ENCODE peak calls at places on chromosomes 1 and 21, in five cellular contexts. Y is pancreas, N is AG04450, B is uterus, O is spleen. Z is an unnamed sample. For H3K9me3, the result is how much of the 10 kb centered on the place peaks cover.

GRCh38 chr1:111219466-111220286 is 7.8 kb upstream of the CHI3L2 start:
- DNase-seq in O (peak), Y (no peak), N (no peak), B (no peak), Z (no peak)

GRCh38 chr1:15797614-15798390 is 9.6 kb downstream of the UQCRHL start:
- DNase-seq in B (no peak), Y (no peak), N (no peak), O (no peak), Z (no peak)

GRCh38 chr1:213983589-213984386 is 4.0 kb upstream of the PROX1 start:
- DNase-seq in N (no peak), Y (no peak), B (no peak), O (no peak), Z (peak)

GRCh38 chr1:62717483-62717882 is 29.3 kb upstream of the DOCK7 start:
- DNase-seq in Y (no peak), B (no peak), N (no peak), O (no peak), Z (no peak)

GRCh38 chr1:160068231-160068630 is 1.7 kb downstream of the KCNJ10 start:
- DNase-seq in O (no peak), B (no peak), Y (no peak), N (no peak), Z (no peak)

GRCh38 chr1:6143392-6143791 is 36.7 kb downstream of the CHD5 start:
- DNase-seq in Y (no peak), O (no peak), B (no peak), N (no peak), Z (no peak)

GRCh38 chr1:33181906-33182305 is at the start of gene TRIM62:
- DNase-seq in Y (peak), O (peak), B (peak), N (peak), Z (peak)

GRCh38 chr21:39467746-39468145 is 16.0 kb downstream of the SH3BGR start:
- DNase-seq in O (no peak), N (no peak), B (no peak), Y (no peak), Z (no peak)

GRCh38 chr1:223708001-223708359 is 4.4 kb upstream of the CAPN2 start:
- DNase-seq in Y (no peak), O (no peak), N (no peak), B (no peak), Z (no peak)

GRCh38 chr1:29516063-29516820 is 279.9 kb downstream of the PTPRU start:
- DNase-seq in O (no peak), N (no peak), Y (no peak), B (no peak), Z (no peak)

GRCh38 chr1:110607663-110608230 is 1.6 kb upstream of the KCNA2 start:
- DNase-seq in B (no peak), Y (no peak), N (no peak), O (no peak), Z (no peak)

GRCh38 chr1:59214764-59215208 is 82.1 kb upstream of the FGGY start:
- DNase-seq in B (no peak), N (peak), Y (peak), O (no peak), Z (no peak)

GRCh38 chr1:5990913-5991783 is 1.1 kb downstream of the NPHP4 start:
- DNase-seq in O (peak), Y (peak), N (no peak), B (peak), Z (peak)

GRCh38 chr1:166082601-166083000 is 84.2 kb downstream of the FAM78B start:
- DNase-seq in B (no peak), N (no peak), O (no peak), Y (no peak), Z (no peak)

GRCh38 chr1:54485417-54485816 is 62.6 kb upstream of the ACOT11 start:
- DNase-seq in N (no peak), Y (no peak), O (no peak), B (peak), Z (no peak)

GRCh38 chr1:193104496-193104905 is 713 bp downstream of the GLRX2 start:
- DNase-seq in B (peak), N (no peak), O (peak), Y (peak), Z (peak)

GRCh38 chr1:95386915-95387314 is 152.9 kb downstream of the RWDD3 start:
- DNase-seq in B (no peak), O (no peak), N (no peak), Y (no peak), Z (no peak)

GRCh38 chr1:206672844-206673758 is 11.6 kb upstream of the MAPKAPK2 start:
- DNase-seq in Y (no peak), O (no peak), B (no peak), N (no peak), Z (no peak)

GRCh38 chr1:85894651-85895050 is 186.4 kb upstream of the ZNHIT6 start:
- DNase-seq in O (no peak), N (peak), Y (peak), B (no peak), Z (peak)
- TF ChIP-seq CTCF in O (no peak), N (peak), Y (no peak), B (no peak), Z (no peak)

GRCh38 chr1:68293122-68293521 is 60.8 kb upstream of the WLS start:
- DNase-seq in B (no peak), Y (no peak), O (no peak), N (no peak), Z (no peak)
- H3K27ac ChIP-seq in B (no peak), Y (no peak), O (peak), N (no peak), Z (no peak)

DNA sequence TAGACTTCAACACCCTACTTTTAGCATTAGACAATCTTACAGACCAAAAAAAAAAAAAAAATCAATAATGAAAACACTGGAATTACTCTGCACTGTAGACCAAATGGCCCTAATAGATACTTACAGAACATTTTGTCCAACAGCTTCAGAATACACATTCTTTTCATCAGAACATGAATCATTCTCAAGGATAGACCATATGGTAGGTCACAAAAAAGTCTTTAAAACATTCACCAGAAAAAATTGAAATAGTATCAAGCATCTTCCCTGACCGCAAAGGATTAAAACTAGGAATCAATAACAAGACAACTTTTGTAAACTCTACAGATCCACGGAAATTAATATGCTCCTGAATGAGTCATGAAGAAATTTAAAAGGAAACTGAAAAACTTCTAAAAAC is 22.5 kb downstream of the ZNF670 start:
- DNase-seq in Y (no peak), N (no peak), O (no peak), B (no peak), Z (no peak)
- H3K9me3 ChIP-seq in Y (under half), N (under half), O (half or more), B (under half), Z (under half)

DNA sequence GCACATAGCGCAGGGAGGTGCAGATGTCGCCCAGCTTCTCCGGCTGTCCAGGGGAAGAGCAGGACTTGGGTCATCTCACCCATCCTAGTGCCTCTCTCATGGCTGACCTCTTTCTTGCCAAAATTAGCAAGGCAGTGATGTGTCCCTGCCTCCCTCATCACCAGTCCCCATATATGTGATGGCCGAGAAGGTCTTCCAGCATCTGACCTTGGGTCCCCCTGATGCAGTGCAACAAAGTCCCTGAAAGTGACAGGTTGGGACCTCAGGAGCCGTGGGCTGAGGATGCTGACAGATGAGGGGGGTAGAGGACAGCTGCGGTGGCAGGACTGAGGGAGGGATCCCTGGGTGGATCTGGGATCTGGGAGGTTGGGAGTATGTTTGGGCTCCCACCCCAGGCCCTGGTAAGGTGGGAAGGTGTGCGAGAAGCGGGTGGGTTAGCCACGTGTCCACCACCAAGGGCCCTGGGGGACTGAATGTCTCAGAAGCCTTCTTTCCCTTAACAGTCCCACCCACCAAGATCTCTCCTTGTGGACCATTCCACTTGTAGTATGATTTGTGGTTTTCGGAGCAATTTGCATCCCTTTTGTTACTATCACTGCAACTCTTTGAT is 109.7 kb downstream of the SYT2 start:
- DNase-seq in B (no peak), N (no peak), Y (no peak), O (peak), Z (no peak)
- TF ChIP-seq CTCF in B (no peak), N (no peak), Y (no peak), O (no peak), Z (no peak)

GRCh38 chr1:224872832-224873644 is 56.4 kb upstream of the DNAH14 start:
- DNase-seq in O (no peak), Y (no peak), B (no peak), N (no peak), Z (no peak)
- H3K27ac ChIP-seq in O (no peak), Y (peak), B (no peak), N (no peak), Z (no peak)

GRCh38 chr21:24014381-24014780 is 1592.9 kb downstream of the MRPL39 start:
- DNase-seq in Y (no peak), B (no peak), O (no peak), N (no peak), Z (no peak)
- H3K9me3 ChIP-seq in Y (under half), B (under half), O (under half), N (under half), Z (under half)

DNA sequence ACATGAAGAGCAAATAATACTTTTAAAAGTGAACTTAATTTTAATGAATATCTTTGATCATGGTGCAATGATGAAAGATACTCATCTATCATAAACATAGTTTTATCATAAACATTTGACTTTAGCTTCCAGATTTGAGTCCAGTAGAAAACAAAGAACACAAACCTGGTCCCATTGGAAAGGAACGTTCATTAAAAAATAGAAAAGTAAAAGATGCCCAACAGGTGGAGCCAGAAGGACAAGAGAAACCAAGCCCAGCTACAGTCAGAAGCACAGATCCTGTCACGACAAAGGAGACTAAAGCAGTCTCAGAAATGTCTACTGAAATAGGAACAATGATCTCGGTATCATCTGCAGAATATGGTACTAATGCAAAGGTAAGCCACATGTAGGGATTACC is 55.6 kb upstream of the MYOCOS start:
- DNase-seq in Y (no peak), O (no peak), N (no peak), B (no peak), Z (no peak)
- TF ChIP-seq CTCF in Y (no peak), O (no peak), N (peak), B (no peak), Z (peak)

DNA sequence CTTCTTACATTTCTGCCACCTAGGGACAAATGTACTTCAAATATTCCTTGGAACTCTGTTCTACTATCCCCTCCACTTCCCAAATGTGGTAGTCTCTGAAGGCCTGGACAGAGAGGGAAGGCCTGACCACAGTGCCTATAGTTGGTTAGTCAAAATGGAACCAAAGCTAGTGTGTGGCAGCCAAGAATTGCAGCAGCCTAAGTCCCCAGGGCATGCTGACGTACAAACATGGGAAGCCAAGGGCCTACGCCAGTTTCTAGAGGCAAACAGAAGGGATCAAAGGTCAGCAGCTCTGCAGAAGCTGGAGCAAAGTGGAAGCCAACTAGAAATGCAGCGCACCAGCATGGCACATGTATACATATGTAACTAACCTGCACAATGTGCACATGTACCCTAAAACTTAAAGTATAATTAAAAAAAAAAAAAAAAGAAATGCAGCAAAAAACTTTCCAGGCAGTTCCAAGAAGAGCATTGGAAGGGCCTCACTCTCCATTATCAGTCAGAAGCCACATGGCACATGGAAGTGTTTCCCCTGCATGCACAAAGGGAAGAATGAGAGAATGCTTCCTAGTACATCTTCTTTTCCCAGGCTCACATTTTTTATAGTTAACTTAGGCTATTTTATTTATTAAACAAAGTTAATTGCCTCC is 39.4 kb upstream of the GADD45A start:
- DNase-seq in N (no peak), Y (peak), B (peak), O (no peak), Z (no peak)
- H3K27ac ChIP-seq in N (no peak), Y (no peak), B (peak), O (no peak), Z (peak)

DNA sequence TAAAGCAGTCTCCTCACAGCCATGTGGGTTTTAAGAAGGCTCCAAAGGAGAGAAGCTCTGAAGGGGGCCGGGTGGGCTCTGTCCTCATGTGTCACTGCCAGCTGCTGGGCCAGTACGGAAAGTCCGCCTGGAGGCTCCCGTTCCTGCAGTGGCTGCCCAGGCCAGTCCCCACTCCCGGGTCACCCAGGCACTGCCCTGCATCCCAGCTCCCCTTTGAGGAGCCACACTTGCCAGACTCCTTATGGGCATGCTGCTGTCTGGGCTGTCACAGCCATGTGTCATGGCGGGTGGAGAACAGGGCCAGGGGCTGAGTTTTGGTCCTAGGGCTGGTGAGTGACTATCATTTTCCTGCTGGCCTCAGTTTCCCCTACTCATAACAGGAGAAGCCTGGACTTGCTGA is 79.4 kb upstream of the ACTRT2 start:
- DNase-seq in O (peak), N (no peak), Y (no peak), B (no peak), Z (no peak)
- H3K9me3 ChIP-seq in O (under half), N (half or more), Y (under half), B (under half), Z (under half)

Z was measured in WERI-Rb-1.